ENCODE peak calls at places on chromosome 6, in eight cellular contexts. U is LHCN-M2; W is NB4; K is AG09319; S is CD8-positive, alpha-beta T cell; X is NCI-H748 treated with DMSO at 0.1 percent for 48 hours; G is astrocyte of the spinal cord; L is BE2C. M is an unnamed sample.

GRCh38 chr6:108883172-108883571 is 35.0 kb downstream of the ARMC2 start:
- DNase-seq in K (no peak), X (no peak), U (no peak), G (no peak), L (no peak), W (no peak), S (no peak), M (no peak)

GRCh38 chr6:159376443-159377182 is 207.4 kb downstream of the FNDC1 start:
- DNase-seq in G (no peak), U (no peak), X (no peak), K (no peak), L (no peak), W (no peak), S (no peak), M (no peak)

GRCh38 chr6:20696676-20697075 is 162.4 kb downstream of the CDKAL1 start:
- DNase-seq in S (no peak), U (no peak), L (no peak), G (peak), K (peak), W (no peak), X (no peak), M (no peak)

GRCh38 chr6:153804755-153805330 is 234.2 kb upstream of the OPRM1 start:
- DNase-seq in X (no peak), S (no peak), U (no peak), K (no peak), L (no peak), G (no peak), W (no peak), M (no peak)

GRCh38 chr6:111591370-111591900 is 14.2 kb downstream of the TRAF3IP2 start:
- DNase-seq in S (no peak), U (peak), G (peak), X (no peak), W (no peak), L (peak), K (peak), M (peak)

GRCh38 chr6:161228911-161229591 is 44.8 kb downstream of the AGPAT4 start:
- DNase-seq in U (peak), K (no peak), G (peak), X (no peak), L (no peak), S (no peak), W (peak), M (no peak)

GRCh38 chr6:102660288-102660687 is 1266.8 kb downstream of the GRIK2 start:
- DNase-seq in L (no peak), U (no peak), W (no peak), S (no peak), X (no peak), G (no peak), K (no peak), M (no peak)

GRCh38 chr6:108748063-108748462 is 100.2 kb upstream of the ARMC2 start:
- DNase-seq in U (peak), X (no peak), K (no peak), S (no peak), W (no peak), L (no peak), G (no peak), M (no peak)

GRCh38 chr6:89616531-89616930 is 22.0 kb downstream of the LYRM2 start:
- DNase-seq in X (no peak), G (no peak), K (no peak), S (no peak), U (no peak), W (no peak), L (no peak), M (no peak)

GRCh38 chr6:71965404-71965803 is 79.1 kb downstream of the RIMS1 start:
- DNase-seq in K (no peak), G (no peak), X (peak), W (no peak), L (peak), S (no peak), U (no peak), M (no peak)

GRCh38 chr6:16621002-16621401 is 140.3 kb downstream of the ATXN1 start:
- DNase-seq in K (no peak), U (no peak), G (no peak), S (no peak), L (no peak), X (no peak), W (no peak), M (no peak)